ENCODE peak calls at places on chromosome 5, in seven cellular contexts. E, F, I, S, P, N and G are unnamed samples.

GRCh38 chr5:89457411-89458329 is 574.7 kb upstream of the MEF2C start:
- DNase-seq in E (no peak), F (no peak), I (no peak), S (no peak), P (no peak), N (no peak), G (no peak)

GRCh38 chr5:80140496-80140895 is 105.3 kb downstream of the THBS4 start:
- DNase-seq in E (no peak), F (no peak), I (no peak), S (no peak), P (no peak), N (no peak), G (no peak)

GRCh38 chr5:58816181-58816731 is 233.4 kb downstream of the RAB3C start:
- DNase-seq in E (no peak), F (no peak), I (no peak), S (peak), P (no peak), N (no peak), G (no peak)

GRCh38 chr5:27472875-27473274 is 434.5 kb upstream of the CDH9 start:
- DNase-seq in E (peak), F (no peak), I (no peak), S (no peak), P (no peak), N (peak), G (no peak)

GRCh38 chr5:154202379-154203260 is 12.1 kb downstream of the GALNT10 start:
- DNase-seq in E (no peak), F (peak), I (no peak), S (no peak), P (peak), N (no peak), G (no peak)

GRCh38 chr5:149073217-149073616 is 10.4 kb upstream of the SH3TC2 start:
- DNase-seq in E (no peak), F (no peak), I (no peak), S (no peak), P (peak), N (no peak), G (no peak)

GRCh38 chr5:115179068-115179958 is 9.6 kb upstream of the TRIM36 start:
- DNase-seq in E (peak), F (peak), I (peak), S (peak), P (no peak), N (no peak), G (no peak)

GRCh38 chr5:179223961-179224360 is 121.3 kb downstream of the ADAMTS2 start:
- DNase-seq in E (no peak), F (no peak), I (no peak), S (no peak), P (no peak), N (no peak), G (no peak)

GRCh38 chr5:139552893-139553575 is 8.1 kb upstream of the UBE2D2 start:
- DNase-seq in E (no peak), F (no peak), I (no peak), S (peak), P (no peak), N (no peak), G (no peak)

GRCh38 chr5:144370273-144370672 is 199.6 kb downstream of the KCTD16 start:
- DNase-seq in E (no peak), F (no peak), I (no peak), S (no peak), P (peak), N (no peak), G (no peak)

GRCh38 chr5:62594364-62594984 is 15.9 kb downstream of the LRRC70 start:
- DNase-seq in E (no peak), F (no peak), I (no peak), S (no peak), P (no peak), N (no peak), G (no peak)
- H3K4me3 ChIP-seq in E (no peak), F (no peak), I (no peak), S (no peak), P (no peak), N (no peak), G (no peak)

DNA sequence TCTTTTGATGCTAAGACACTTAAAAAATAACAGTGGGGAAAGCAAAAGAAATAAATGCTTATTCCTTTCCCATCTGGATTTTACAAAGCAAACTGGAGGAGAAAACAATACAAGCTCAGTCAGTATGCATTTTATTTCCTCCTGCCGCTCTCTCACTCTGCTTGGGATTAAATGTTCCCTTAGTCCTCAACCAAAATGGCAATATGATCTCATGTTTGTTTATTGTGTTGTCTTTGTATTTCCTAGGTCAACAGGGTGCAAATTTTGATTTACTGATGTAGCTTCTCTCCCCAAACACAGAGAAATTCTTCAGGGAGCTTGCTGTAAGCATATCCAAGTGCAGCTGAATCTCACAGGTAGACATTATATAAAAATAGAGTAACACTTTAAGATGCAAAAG is 92.1 kb upstream of the ERBIN start:
- DNase-seq in E (no peak), F (no peak), I (no peak), S (no peak), P (no peak), N (no peak), G (no peak)
- TF ChIP-seq EP300 in E (no peak), F (no peak), I (no peak), S (no peak), P (no peak), N (no peak), G (no peak)

DNA sequence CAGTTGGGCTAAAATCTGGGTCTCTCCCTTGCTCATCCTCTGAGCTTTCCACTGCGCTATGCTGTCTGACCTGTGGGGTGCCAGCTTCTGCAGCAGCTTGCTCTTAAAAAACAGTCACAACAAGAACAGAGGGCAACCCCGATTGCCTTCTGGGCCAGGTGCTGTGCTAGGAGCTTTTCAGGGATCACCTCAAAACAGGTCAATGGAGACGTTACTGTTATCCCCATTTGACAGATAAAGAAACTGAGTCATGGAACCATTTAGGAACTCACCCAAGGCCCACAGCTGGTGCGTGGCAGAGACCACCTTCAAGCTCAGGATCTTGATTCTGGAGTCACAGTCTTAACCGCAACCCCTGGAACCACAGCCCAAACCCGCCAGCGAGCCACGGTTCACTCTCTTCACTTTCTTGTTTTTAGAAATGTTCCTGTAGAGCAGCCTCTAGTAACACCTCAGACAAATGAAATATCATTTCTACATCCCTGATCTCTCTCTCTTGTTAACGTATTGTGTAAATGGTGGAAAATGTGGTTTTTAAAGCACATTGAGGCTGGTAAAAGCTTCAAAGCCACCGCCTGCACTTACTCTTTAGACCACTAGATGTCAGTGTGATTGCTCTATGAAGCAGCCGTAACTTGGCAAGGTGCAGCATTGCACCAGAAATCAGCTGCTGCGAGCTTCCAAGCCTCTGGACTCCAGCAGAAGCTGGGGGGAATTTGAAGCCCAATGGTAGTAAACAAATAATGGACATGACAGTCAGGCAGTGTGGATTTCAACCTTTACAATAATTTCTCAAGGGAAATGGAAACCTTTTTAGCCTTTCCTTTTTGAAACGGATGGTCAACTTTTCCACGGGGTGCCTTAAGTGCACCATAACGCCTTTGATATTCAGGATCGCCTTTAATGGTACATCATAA is 1.7 kb downstream of the FYB1 start:
- DNase-seq in E (peak), F (peak), I (peak), S (peak), P (peak), N (peak), G (peak)
- H3K4me3 ChIP-seq in E (no peak), F (no peak), I (no peak), S (no peak), P (peak), N (no peak), G (no peak)

GRCh38 chr5:51665295-51665593 is 282.0 kb downstream of the ISL1 start:
- DNase-seq in E (no peak), F (no peak), I (no peak), S (no peak), P (no peak), N (no peak), G (no peak)
- TF ChIP-seq EP300 in E (no peak), F (no peak), I (no peak), S (no peak), P (no peak), N (no peak), G (no peak)

GRCh38 chr5:171575808-171576207 is 156.4 kb downstream of the FGF18 start:
- DNase-seq in E (no peak), F (no peak), I (no peak), S (no peak), P (no peak), N (no peak), G (no peak)

GRCh38 chr5:171577042-171577441 is 157.6 kb downstream of the FGF18 start:
- DNase-seq in E (no peak), F (no peak), I (no peak), S (no peak), P (no peak), N (no peak), G (no peak)

GRCh38 chr5:171579162-171579561 is 159.7 kb downstream of the FGF18 start:
- DNase-seq in E (no peak), F (no peak), I (peak), S (no peak), P (no peak), N (no peak), G (peak)

GRCh38 chr5:171579849-171580505 is 160.5 kb downstream of the FGF18 start:
- DNase-seq in E (no peak), F (no peak), I (peak), S (no peak), P (no peak), N (no peak), G (no peak)

GRCh38 chr5:171577940-171578856 is 158.8 kb downstream of the FGF18 start:
- DNase-seq in E (no peak), F (no peak), I (peak), S (no peak), P (no peak), N (no peak), G (peak)
- H3K4me3 ChIP-seq in E (no peak), F (no peak), I (no peak), S (no peak), P (no peak), N (no peak), G (no peak)

DNA sequence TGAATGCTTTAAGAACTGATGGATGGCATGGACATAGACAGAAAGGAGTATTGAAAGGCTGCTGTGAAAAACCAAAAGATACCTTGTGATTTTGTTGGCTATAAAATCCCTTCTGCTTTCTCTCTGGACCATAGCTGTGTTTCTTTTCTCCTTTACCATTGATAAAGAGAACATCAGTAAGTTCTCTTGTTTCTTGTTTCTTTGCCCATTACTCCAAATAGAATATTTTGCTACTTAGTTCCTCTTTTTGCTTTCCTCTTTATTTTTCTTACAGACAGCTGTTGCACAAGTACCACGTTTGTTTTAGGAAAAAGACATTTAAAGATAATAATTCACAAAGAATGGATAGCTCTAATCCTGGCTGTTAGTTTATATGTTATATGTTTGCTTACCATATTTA is 1129.2 kb downstream of the DTWD2 start:
- DNase-seq in E (no peak), F (no peak), I (no peak), S (no peak), P (no peak), N (no peak), G (no peak)
- TF ChIP-seq EP300 in E (no peak), F (no peak), I (no peak), S (no peak), P (no peak), N (no peak), G (no peak)

GRCh38 chr5:141384471-141385267 is 2.1 kb downstream of the PCDHGA7 start:
- DNase-seq in E (no peak), F (no peak), I (no peak), S (no peak), P (no peak), N (no peak), G (no peak)

GRCh38 chr5:141382469-141383294 is at the start of gene PCDHGA7:
- DNase-seq in E (peak), F (no peak), I (no peak), S (peak), P (no peak), N (no peak), G (no peak)

GRCh38 chr5:141388661-141389060 is 1.2 kb downstream of the PCDHGB4 start:
- DNase-seq in E (no peak), F (no peak), I (no peak), S (no peak), P (no peak), N (no peak), G (no peak)

DNA sequence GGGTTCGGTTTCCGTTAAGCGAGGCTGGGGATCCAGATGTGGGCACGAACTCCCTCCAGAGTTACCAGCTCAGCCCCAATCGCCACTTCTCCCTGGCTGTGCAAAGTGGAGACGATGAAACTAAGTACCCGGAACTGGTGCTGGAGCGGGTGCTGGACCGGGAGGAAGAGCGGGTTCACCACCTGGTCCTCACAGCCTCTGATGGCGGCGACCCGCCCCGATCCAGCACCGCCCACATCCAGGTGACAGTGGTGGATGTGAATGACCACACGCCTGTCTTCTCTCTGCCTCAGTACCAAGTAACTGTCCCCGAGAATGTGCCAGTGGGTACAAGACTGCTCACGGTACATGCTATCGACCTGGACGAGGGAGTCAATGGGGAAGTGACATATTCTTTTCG is 803 bp downstream of the PCDHGA7 start:
- DNase-seq in E (peak), F (no peak), I (no peak), S (no peak), P (no peak), N (no peak), G (no peak)
- H3K4me3 ChIP-seq in E (peak), F (no peak), I (no peak), S (peak), P (no peak), N (no peak), G (no peak)